ENCODE peak calls at places on chromosomes 16 and 17, in eight cellular contexts. A, V, T, J, R, M, I and D are unnamed samples.

GRCh38 chr17:37813753-37814152 is 68.9 kb upstream of the HNF1B start:
- DNase-seq in T (peak), I (no peak), J (no peak), A (peak), M (no peak), V (peak), R (no peak), D (no peak)

GRCh38 chr17:66654764-66655163 is 180.2 kb upstream of the CACNG5 start:
- DNase-seq in I (no peak), R (no peak), A (no peak), M (no peak), T (no peak), J (no peak), V (no peak), D (no peak)

GRCh38 chr17:28944343-28944742 is 7.0 kb downstream of the PHF12 start:
- DNase-seq in V (no peak), R (no peak), M (no peak), I (no peak), A (no peak), T (no peak), J (no peak), D (no peak)

GRCh38 chr16:84478172-84478948 is 26.1 kb downstream of the MEAK7 start:
- DNase-seq in M (no peak), A (no peak), R (no peak), V (peak), T (peak), I (no peak), J (no peak), D (no peak)

GRCh38 chr17:1421470-1421869 is 21.4 kb upstream of the YWHAE start:
- DNase-seq in V (no peak), M (no peak), R (no peak), J (no peak), A (no peak), T (no peak), I (no peak), D (no peak)

GRCh38 chr16:85307552-85308364 is 195.5 kb upstream of the CIBAR2 start:
- DNase-seq in J (no peak), I (no peak), R (no peak), V (no peak), A (no peak), M (no peak), T (no peak), D (no peak)

GRCh38 chr17:82050761-82051641 is 610 bp downstream of the RFNG start:
- DNase-seq in T (no peak), J (no peak), R (no peak), A (no peak), I (no peak), M (no peak), V (no peak), D (no peak)

GRCh38 chr16:57028086-57028485 is 38.7 kb downstream of the NLRC5 start:
- DNase-seq in T (no peak), I (no peak), A (no peak), M (no peak), J (no peak), R (no peak), V (no peak), D (peak)

GRCh38 chr17:70076831-70077230 is 1.8 kb downstream of the KCNJ16 start:
- DNase-seq in M (no peak), J (no peak), V (no peak), A (no peak), T (no peak), I (no peak), R (no peak), D (no peak)

GRCh38 chr16:48564544-48565444 is 45.2 kb downstream of the N4BP1 start:
- DNase-seq in M (no peak), R (no peak), I (no peak), V (no peak), T (no peak), A (no peak), J (no peak), D (no peak)

GRCh38 chr16:25371342-25371741 is 113.7 kb upstream of the ZKSCAN2 start:
- DNase-seq in J (no peak), V (no peak), I (no peak), A (no peak), R (no peak), M (no peak), T (no peak), D (no peak)

DNA sequence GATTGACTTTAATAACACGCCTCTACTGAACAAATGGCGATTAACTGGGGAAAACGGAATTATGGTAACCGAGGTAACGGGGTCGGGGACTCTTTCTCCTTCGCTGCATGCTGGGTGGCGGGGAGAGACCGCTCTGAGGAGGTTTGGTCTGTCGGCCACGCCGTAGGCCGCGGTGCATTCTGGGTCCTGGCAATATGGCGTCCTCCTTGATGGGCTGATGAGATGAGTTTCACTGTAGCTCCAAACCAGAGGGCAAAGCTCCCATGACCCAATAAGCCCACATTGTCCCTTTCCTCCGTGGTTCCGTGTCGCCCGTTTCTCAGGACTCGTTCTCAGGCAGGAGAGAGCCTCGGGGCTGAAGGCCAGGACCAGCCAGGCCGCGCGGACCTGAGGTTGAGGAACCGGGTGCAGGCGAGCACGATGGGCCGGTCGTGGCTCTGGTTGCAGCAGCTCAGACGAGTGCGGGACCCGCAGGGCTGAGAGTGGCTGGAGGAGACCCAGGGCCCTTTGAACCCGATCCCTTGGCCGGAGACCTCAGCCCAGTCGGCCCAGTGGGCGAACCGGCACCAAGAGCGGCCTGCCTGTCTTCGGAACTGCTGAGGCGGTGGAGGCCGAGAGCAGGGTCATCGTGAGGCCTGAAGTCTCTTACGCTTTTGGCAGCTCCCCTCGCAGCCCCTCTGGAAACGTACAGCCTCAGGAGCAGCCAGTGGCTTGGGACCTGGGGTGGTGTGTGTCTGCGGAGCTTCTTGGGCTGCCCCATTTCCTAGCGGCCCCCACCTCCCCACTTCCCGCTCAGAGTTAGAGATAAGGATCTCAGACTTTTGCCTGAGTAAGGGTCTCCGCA is at the start of gene RPTOR:
- DNase-seq in V (peak), J (peak), R (peak), T (peak), A (peak), M (peak), I (peak), D (peak)
- TF ChIP-seq CTCF in V (no peak), J (no peak), R (no peak), T (no peak), A (no peak), M (no peak), I (no peak), D (no peak)

DNA sequence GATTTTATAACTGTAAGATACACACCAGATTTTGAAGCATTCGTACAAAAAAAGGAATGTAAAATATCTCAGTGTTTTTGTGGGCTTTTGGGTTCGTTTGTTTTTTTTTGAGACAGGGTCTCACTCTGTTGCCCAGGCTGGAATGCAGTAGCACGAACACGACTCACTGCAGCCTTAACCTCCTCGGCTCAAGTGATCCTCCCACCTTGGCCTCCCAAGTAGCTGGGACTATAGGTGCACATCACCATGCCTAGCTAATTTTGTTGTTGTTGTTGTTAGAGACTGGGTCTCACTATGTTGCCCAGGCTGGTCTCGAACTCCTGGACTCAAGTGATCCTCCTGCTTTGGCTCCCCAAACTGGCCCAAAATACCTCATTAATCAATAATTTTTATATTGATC is 15.9 kb downstream of the STAT5B start:
- DNase-seq in V (no peak), I (no peak), M (no peak), A (no peak), J (no peak), R (no peak), T (no peak), D (no peak)
- H3K4me3 ChIP-seq in V (no peak), I (no peak), M (no peak), A (no peak), J (no peak), R (no peak), T (no peak), D (no peak)

DNA sequence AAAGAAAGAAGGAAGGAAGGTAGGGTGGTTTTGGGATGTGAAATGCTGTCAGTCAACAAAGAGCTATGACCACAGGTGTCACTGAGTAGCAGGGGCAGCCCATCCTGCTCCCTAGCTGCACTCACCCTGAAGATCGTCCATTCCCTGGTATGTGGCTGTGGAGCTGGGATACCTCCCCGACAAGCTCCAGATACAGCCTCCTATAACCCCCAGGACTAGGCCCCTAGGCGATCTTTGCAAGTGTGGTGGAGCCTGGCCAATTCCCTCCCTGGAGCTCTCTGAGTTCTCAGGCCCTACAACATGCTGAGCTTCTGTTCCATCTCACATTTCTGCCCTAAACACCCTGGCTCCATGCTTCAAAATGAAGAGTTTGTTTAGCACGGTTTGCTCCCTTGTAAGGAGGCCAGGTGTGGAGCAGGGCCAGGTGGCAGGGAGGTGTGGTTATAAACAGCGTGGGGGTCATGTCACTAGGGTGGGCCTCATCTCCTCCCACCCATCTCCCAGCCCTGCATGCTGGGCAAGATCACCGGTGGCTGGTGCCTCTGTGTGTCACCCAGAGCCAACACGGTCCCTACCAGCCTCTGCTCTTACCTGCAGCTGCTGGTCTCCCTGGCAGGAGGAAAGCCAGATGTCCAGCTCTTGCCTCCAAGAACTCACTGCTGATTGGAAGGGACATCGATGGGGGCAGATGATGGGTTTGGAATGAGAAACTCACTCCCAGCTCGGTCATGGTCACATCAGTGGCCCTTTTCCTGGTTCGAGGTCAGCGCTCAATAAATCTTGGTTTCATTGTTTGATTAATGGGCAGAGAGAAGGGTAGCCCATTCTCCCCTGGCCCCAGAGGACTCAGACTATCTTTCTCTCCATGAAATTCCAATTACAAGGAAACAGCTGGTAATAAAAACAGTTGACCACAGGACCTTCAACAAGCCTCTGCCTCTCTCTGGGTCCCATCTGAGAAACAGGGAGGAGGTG is 511.0 kb upstream of the CDH5 start:
- DNase-seq in V (no peak), A (no peak), T (no peak), R (no peak), M (no peak), I (no peak), J (peak), D (no peak)
- TF ChIP-seq CTCF in V (no peak), A (no peak), T (no peak), R (no peak), M (no peak), I (no peak), J (no peak), D (no peak)

GRCh38 chr17:72602517-72603345 is 481.9 kb downstream of the SOX9 start:
- DNase-seq in T (peak), M (peak), R (no peak), J (no peak), A (peak), V (peak), I (no peak), D (no peak)
- H3K4me3 ChIP-seq in T (no peak), M (no peak), R (no peak), J (no peak), A (no peak), V (no peak), I (no peak), D (no peak)

GRCh38 chr17:8110456-8110804 is 7.9 kb downstream of the ALOXE3 start:
- DNase-seq in A (no peak), R (no peak), M (no peak), V (no peak), J (no peak), T (no peak), I (no peak), D (no peak)
- TF ChIP-seq CTCF in A (no peak), R (no peak), M (no peak), V (no peak), J (no peak), T (no peak), I (no peak), D (no peak)

DNA sequence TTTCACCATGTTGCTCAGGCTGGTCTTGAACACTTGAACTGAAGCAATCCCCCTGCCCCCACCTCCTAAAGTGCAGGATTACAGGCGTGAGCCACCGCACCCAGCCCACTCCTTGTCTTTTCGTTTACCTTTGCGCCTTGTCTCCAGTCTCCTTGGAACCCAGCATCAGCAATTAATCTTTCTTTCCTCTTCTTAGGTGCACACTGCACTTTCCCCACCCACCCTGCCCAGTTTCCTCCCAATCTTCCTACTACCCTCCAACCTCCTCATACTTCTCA is 1.5 kb upstream of the CLDN7 start:
- DNase-seq in T (no peak), I (no peak), A (no peak), M (no peak), R (no peak), V (no peak), J (no peak), D (no peak)
- H3K4me3 ChIP-seq in T (no peak), I (peak), A (no peak), M (no peak), R (no peak), V (no peak), J (no peak), D (peak)

GRCh38 chr16:67104061-67104460 is 5.7 kb upstream of the PHAF1 start:
- DNase-seq in T (peak), A (no peak), V (peak), I (no peak), M (peak), R (peak), J (no peak), D (peak)

GRCh38 chr16:67101683-67102082 is 8.1 kb upstream of the PHAF1 start:
- DNase-seq in M (peak), J (no peak), R (no peak), I (no peak), A (no peak), V (no peak), T (peak), D (no peak)

GRCh38 chr16:67098599-67098998 is 11.1 kb upstream of the PHAF1 start:
- DNase-seq in J (no peak), M (no peak), I (no peak), T (no peak), V (no peak), R (no peak), A (no peak), D (no peak)

GRCh38 chr16:67101301-67101675 is 8.5 kb upstream of the PHAF1 start:
- DNase-seq in I (no peak), A (no peak), M (no peak), V (peak), R (no peak), J (no peak), T (peak), D (no peak)

DNA sequence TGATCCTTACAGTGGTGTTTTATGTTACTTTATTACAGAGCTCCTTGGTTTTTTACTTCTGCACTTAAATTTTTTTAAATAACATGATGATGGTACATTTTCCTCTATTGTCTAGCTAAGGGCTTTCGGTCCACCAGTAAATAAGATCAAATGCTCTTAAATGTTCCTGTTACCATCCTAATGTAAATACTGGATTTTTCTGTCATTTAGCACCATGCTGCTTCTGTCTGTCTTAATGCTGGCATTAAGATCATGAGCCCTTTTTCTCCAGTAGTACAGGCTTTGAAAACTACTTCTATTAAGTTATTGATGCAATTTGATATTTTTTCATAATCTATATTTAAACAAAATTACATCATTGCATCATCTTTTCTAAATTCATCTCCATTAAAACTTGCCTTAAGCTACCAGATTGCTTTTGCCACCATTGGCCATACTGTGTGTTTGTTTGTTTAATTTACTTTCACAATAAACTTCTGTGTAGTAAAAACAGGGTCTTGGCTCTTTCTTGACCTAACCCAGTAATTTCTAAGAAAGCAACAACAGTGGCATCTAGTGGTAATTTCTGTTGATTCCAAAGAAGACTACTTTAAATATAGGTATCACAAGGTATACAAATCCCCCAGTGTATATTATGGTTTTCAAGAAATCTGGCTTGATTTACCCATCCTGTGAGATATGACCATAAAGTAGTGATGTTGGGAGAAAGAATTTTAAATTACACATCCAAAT is 9.0 kb upstream of the PHAF1 start:
- DNase-seq in V (peak), I (no peak), T (peak), J (no peak), M (peak), A (no peak), R (no peak), D (no peak)
- TF ChIP-seq CTCF in V (peak), I (no peak), T (peak), J (no peak), M (peak), A (peak), R (peak), D (peak)

DNA sequence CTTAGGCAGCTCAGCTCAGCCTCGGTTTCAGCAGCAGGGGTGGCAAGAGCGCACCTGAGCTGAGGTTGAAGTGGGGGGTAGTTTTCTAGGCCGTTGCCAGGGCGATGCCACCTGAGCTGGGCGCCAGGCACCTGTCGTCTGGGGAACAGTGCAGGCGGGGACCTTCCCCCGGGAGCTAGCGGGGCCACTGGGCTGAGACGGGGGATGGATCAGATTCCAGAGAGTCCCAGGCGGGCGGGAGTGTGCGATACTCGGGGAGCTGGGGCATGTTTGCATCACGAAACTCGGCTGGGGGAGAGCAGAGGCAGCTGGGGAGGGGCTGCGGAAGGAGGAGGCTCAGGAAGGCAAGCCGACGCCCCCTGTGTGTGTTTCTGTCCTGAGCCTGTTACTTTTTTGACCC is 477 bp upstream of the CLDN9 start:
- DNase-seq in M (no peak), A (no peak), I (no peak), V (no peak), J (no peak), R (no peak), T (no peak), D (no peak)
- H3K4me3 ChIP-seq in M (no peak), A (no peak), I (no peak), V (no peak), J (no peak), R (no peak), T (no peak), D (no peak)

GRCh38 chr17:76793775-76794174 is 55.9 kb downstream of the MFSD11 start:
- DNase-seq in I (no peak), T (peak), A (no peak), M (peak), V (peak), R (no peak), J (no peak), D (no peak)
- TF ChIP-seq CTCF in I (no peak), T (peak), A (peak), M (peak), V (peak), R (no peak), J (no peak), D (peak)